ENCODE peak calls at places on chromosomes 7 and 10, in five cellular contexts. V, B, C, R and Z are unnamed samples.
A peak's percentile ranks its signal among the peaks of the same experiment; 100 is the strongest.

GRCh38 chr7:728602-729001 is 1.5 kb upstream of the PRKAR1B start:
- DNase-seq in V (no peak), B (no peak), C (no peak), R (no peak), Z (no peak)

GRCh38 chr7:34454381-34454780 is 203.6 kb upstream of the NPSR1 start:
- DNase-seq in V (no peak), B (peak; percentile 43), C (no peak), R (no peak), Z (no peak)

GRCh38 chr7:70834424-70834823 is 297.5 kb upstream of the GALNT17 start:
- DNase-seq in V (no peak), B (no peak), C (no peak), R (no peak), Z (no peak)

GRCh38 chr10:86371691-86372090 is 5.1 kb upstream of the GRID1 start:
- DNase-seq in V (no peak), B (no peak), C (no peak), R (no peak), Z (no peak)

GRCh38 chr7:102331536-102332275 is 24.5 kb downstream of the SPDYE6 start:
- DNase-seq in V (no peak), B (no peak), C (no peak), R (peak; percentile 15), Z (no peak)

GRCh38 chr7:1536768-1537630 is 6.5 kb downstream of the MAFK start:
- DNase-seq in V (no peak), B (peak; percentile 93), C (peak; percentile 87), R (peak; percentile 75), Z (peak; percentile 82)

GRCh38 chr7:87339373-87339897 is 6.0 kb upstream of the CROT start:
- DNase-seq in V (no peak), B (no peak), C (no peak), R (no peak), Z (no peak)

GRCh38 chr10:43204943-43205671 is 61.8 kb downstream of the RASGEF1A start:
- DNase-seq in V (peak; percentile 11), B (peak; percentile 38), C (peak; percentile 84), R (peak; percentile 69), Z (peak; percentile 72)

GRCh38 chr7:41052736-41053135 is 650.2 kb downstream of the INHBA start:
- DNase-seq in V (no peak), B (no peak), C (no peak), R (no peak), Z (no peak)

GRCh38 chr7:19405546-19405945 is 260.3 kb upstream of the FERD3L start:
- DNase-seq in V (no peak), B (no peak), C (no peak), R (no peak), Z (no peak)

GRCh38 chr10:35391153-35391953 is 55.0 kb downstream of the CCNY start:
- DNase-seq in V (no peak), B (peak; percentile 19), C (no peak), R (peak; percentile 71), Z (no peak)

GRCh38 chr7:99170730-99171074 is 26.8 kb upstream of the SMURF1 start:
- DNase-seq in V (no peak), B (peak; percentile 90), C (no peak), R (no peak), Z (no peak)

GRCh38 chr10:93437000-93437945 is 44.9 kb downstream of the MYOF start:
- DNase-seq in V (no peak), B (peak; percentile 71), C (no peak), R (no peak), Z (peak; percentile 68)

GRCh38 chr7:114720725-114721124 is 201.2 kb upstream of the MDFIC start:
- DNase-seq in V (no peak), B (no peak), C (no peak), R (no peak), Z (no peak)

GRCh38 chr7:23490357-23491131 is 20.3 kb upstream of the IGF2BP3 start:
- DNase-seq in V (no peak), B (no peak), C (peak; percentile 98), R (peak; percentile 55), Z (no peak)

GRCh38 chr10:71697938-71698709 is 21.5 kb downstream of the C10orf105 start:
- DNase-seq in V (peak; percentile 38), B (no peak), C (no peak), R (peak; percentile 48), Z (no peak)

GRCh38 chr7:77855371-77856083 is 57.0 kb downstream of the PHTF2 start:
- DNase-seq in V (no peak), B (no peak), C (no peak), R (peak; percentile 51), Z (no peak)

GRCh38 chr10:131230641-131231322 is 80.7 kb downstream of the TCERG1L start:
- DNase-seq in V (no peak), B (no peak), C (no peak), R (no peak), Z (no peak)

GRCh38 chr10:9228770-9229169 is 1174.3 kb downstream of the GATA3 start:
- DNase-seq in V (no peak), B (no peak), C (no peak), R (no peak), Z (no peak)

GRCh38 chr7:42560866-42561265 is 323.9 kb upstream of the GLI3 start:
- DNase-seq in V (no peak), B (no peak), C (no peak), R (no peak), Z (no peak)

GRCh38 chr10:11724938-11725776 is 17.0 kb upstream of the ECHDC3 start:
- DNase-seq in V (peak; percentile 60), B (peak; percentile 80), C (peak; percentile 78), R (peak; percentile 75), Z (peak; percentile 65)

GRCh38 chr7:114925443-114925842 is 3.5 kb downstream of the MDFIC start:
- DNase-seq in V (no peak), B (no peak), C (no peak), R (no peak), Z (no peak)

GRCh38 chr7:4681218-4681851 is 760 bp upstream of the FOXK1 start:
- DNase-seq in V (no peak), B (no peak), C (no peak), R (no peak), Z (no peak)

GRCh38 chr7:15345216-15345615 is 216.6 kb downstream of the AGMO start:
- DNase-seq in V (no peak), B (no peak), C (no peak), R (no peak), Z (no peak)

GRCh38 chr7:148334441-148334956 is 256.1 kb upstream of the C7orf33 start:
- DNase-seq in V (no peak), B (no peak), C (no peak), R (no peak), Z (no peak)

GRCh38 chr10:24503627-24504320 is 219.9 kb downstream of the ARHGAP21 start:
- DNase-seq in V (peak; percentile 36), B (peak; percentile 63), C (peak; percentile 63), R (peak; percentile 41), Z (peak; percentile 57)

GRCh38 chr7:107712025-107712424 is 31.9 kb upstream of the CBLL1 start:
- DNase-seq in V (no peak), B (no peak), C (no peak), R (no peak), Z (no peak)

GRCh38 chr10:19977097-19977521 is 160.9 kb downstream of the PLXDC2 start:
- DNase-seq in V (no peak), B (no peak), C (no peak), R (no peak), Z (no peak)

GRCh38 chr10:68212721-68213352 is 19.1 kb downstream of the ATOH7 start:
- DNase-seq in V (no peak), B (peak; percentile 15), C (peak; percentile 37), R (peak; percentile 41), Z (peak; percentile 33)

GRCh38 chr7:3482147-3482921 is 181.3 kb downstream of the SDK1 start:
- DNase-seq in V (no peak), B (peak; percentile 55), C (peak; percentile 52), R (peak; percentile 17), Z (peak; percentile 59)

GRCh38 chr7:127819975-127820778 is 168.2 kb downstream of the SND1 start:
- DNase-seq in V (peak; percentile 16), B (peak; percentile 84), C (no peak), R (peak; percentile 61), Z (peak; percentile 12)
- TF ChIP-seq FOXM1 in V (no peak), B (no peak), C (no peak), R (no peak), Z (no peak)

GRCh38 chr7:29035044-29035740 is 77.1 kb upstream of the TRIL start:
- DNase-seq in V (no peak), B (peak; percentile 80), C (no peak), R (no peak), Z (no peak)

GRCh38 chr7:29038463-29038862 is 80.3 kb upstream of the TRIL start:
- DNase-seq in V (no peak), B (no peak), C (no peak), R (no peak), Z (no peak)

DNA sequence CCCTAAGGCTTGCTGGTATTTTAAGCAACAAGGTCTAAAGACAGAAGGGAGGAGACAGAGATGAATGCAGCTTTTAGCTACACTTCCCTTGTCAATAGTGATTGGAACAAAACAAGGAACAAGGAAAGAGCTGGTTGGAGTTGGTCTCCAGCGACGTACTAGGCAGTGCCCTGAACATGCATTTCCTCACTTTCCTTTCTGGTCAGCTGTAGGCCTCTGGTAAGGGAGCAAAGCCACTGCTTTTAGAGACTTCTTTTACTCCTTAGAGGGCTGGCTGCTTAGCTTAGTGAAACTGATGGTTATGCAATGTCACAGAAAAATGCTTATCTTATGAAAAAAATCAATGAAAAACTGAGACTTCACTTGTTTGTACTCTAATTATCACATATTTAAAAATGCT is 75.5 kb upstream of the TRIL start:
- DNase-seq in V (no peak), B (no peak), C (no peak), R (no peak), Z (no peak)
- TF ChIP-seq FOXM1 in V (no peak), B (no peak), C (no peak), R (no peak), Z (no peak)

DNA sequence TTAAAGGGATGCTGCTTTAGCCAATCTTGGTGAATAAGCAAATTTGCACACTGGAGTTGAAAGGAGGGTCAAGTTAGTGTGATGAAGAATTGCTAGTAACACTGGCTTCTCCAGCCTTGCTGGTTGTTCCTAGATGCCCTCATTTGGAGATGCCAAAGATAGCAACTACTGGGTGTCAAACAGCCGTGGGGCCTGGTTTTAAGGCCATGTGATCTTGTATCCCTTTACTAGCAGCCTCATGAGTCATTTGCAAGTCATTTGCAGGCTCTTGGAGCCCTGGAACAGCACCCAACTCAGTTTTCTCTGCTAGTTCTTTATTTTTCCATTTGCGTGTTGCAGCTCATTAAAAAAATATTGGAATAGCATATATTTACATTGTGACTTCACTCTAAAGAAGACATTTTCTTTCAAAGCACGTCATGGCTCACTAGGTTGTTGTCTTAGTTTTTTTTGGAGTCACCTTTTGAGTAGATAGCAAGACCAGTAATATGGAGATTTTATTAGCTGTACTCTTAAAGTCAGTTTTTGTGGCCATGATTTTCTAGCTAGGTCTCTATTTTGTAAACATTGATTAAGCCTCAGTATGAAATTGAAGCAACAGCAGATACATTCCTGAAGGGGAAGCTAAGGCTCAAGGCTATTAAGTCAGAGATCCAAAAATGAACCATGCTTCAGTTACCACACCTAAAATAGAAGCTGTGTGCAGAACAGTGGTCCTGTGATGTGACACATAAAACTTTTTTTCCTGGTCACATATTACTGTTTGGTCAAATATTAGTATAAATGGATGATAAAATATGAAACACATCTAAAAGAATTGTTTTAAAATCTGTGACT is 1.3 kb downstream of the LSMEM1 start:
- DNase-seq in V (no peak), B (no peak), C (no peak), R (peak; percentile 50), Z (no peak)
- TF ChIP-seq FOXM1 in V (no peak), B (no peak), C (no peak), R (no peak), Z (no peak)

DNA sequence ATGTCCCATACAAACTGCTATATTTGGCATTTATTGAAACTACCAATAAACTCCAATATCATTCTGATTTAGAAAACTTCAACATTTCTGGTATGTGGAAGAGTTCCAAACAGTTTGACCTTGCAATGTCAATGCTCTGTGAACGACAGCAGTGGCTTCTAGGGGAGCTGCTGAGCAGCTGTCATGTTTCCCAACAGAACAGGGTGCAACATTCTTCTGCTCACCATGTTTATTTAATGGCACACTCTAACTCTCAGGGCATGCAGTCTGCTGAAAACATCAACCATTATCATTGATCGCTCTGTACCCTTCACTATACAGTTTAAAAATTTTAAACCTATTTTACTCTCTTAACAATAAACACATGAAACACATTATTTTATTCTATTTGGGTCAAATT is 25.9 kb downstream of the LMOD2 start:
- DNase-seq in V (no peak), B (peak; percentile 38), C (no peak), R (no peak), Z (no peak)
- TF ChIP-seq FOXM1 in V (no peak), B (no peak), C (no peak), R (no peak), Z (no peak)